ENCODE peak calls at places on chromosomes 5 and 9, in five cellular contexts. C is HepG2, A is epithelial cell of esophagus, U is AG09309, Q is transverse colon. P is an unnamed sample.

GRCh38 chr9:119284118-119284517 is 85.1 kb downstream of the BRINP1 start:
- DNase-seq in A (no peak), C (peak), Q (no peak), U (no peak), P (no peak)

GRCh38 chr5:81505672-81506071 is 111.7 kb upstream of the ACOT12 start:
- DNase-seq in U (no peak), Q (no peak), C (no peak), A (no peak), P (peak)

GRCh38 chr5:58060971-58061370 is 398.9 kb downstream of the PLK2 start:
- DNase-seq in A (peak), Q (no peak), U (no peak), C (no peak), P (peak)

GRCh38 chr9:16960084-16960483 is 89.6 kb upstream of the BNC2 start:
- DNase-seq in C (no peak), A (peak), Q (no peak), U (no peak), P (peak)

GRCh38 chr9:93265972-93266371 is 82.0 kb downstream of the WNK2 start:
- DNase-seq in U (no peak), Q (no peak), A (no peak), C (no peak), P (no peak)

GRCh38 chr9:136441191-136441680 is 1.6 kb upstream of the INPP5E start:
- DNase-seq in Q (no peak), A (no peak), U (no peak), C (no peak), P (no peak)

GRCh38 chr9:112110094-112110772 is 64.9 kb downstream of the SUSD1 start:
- DNase-seq in C (peak), A (peak), U (no peak), Q (no peak), P (no peak)

GRCh38 chr5:112084149-112084548 is 327.2 kb upstream of the NREP start:
- DNase-seq in C (no peak), U (no peak), Q (no peak), A (no peak), P (peak)

GRCh38 chr5:76838481-76839261 is 11.1 kb upstream of the S100Z start:
- DNase-seq in U (no peak), Q (peak), A (no peak), C (peak), P (peak)

GRCh38 chr5:3030511-3031165 is 279.2 kb upstream of the IRX2 start:
- DNase-seq in Q (no peak), C (no peak), A (no peak), U (no peak), P (no peak)

GRCh38 chr9:757246-757881 is 84.1 kb upstream of the DMRT1 start:
- DNase-seq in A (peak), C (peak), Q (peak), U (peak), P (peak)

GRCh38 chr5:132422720-132423442 is 53.4 kb downstream of the SLC22A5 start:
- DNase-seq in Q (peak), C (peak), A (peak), U (no peak), P (peak)

GRCh38 chr5:135471726-135472125 is 19.6 kb upstream of the TIFAB start:
- DNase-seq in Q (no peak), C (peak), A (no peak), U (no peak), P (no peak)

GRCh38 chr5:58683567-58683966 is 100.7 kb downstream of the RAB3C start:
- DNase-seq in C (no peak), Q (no peak), U (no peak), A (peak), P (no peak)

GRCh38 chr5:94359880-94360279 is 258.5 kb downstream of the KIAA0825 start:
- DNase-seq in U (no peak), Q (no peak), A (no peak), C (no peak), P (no peak)

GRCh38 chr9:88583901-88584596 is 49.1 kb downstream of the NXNL2 start:
- DNase-seq in A (peak), C (no peak), Q (no peak), U (peak), P (peak)

GRCh38 chr9:94079236-94079635 is 5.0 kb upstream of the PTPDC1 start:
- DNase-seq in Q (no peak), C (no peak), U (no peak), A (no peak), P (no peak)

GRCh38 chr9:3398232-3398648 is 127.6 kb downstream of the RFX3 start:
- DNase-seq in A (no peak), U (no peak), Q (no peak), C (no peak), P (no peak)

GRCh38 chr5:96683392-96683791 is 21.2 kb downstream of the CAST start:
- DNase-seq in A (peak), Q (no peak), U (no peak), C (no peak), P (no peak)

GRCh38 chr9:36142510-36143161 is 6.1 kb downstream of the GLIPR2 start:
- DNase-seq in C (no peak), Q (peak), U (no peak), A (no peak), P (no peak)
- H3K4me3 ChIP-seq in C (peak), Q (no peak), U (no peak), A (no peak), P (no peak)

GRCh38 chr9:98673681-98674080 is 35.1 kb downstream of the GABBR2 start:
- DNase-seq in C (no peak), Q (no peak), A (no peak), U (no peak), P (no peak)

DNA sequence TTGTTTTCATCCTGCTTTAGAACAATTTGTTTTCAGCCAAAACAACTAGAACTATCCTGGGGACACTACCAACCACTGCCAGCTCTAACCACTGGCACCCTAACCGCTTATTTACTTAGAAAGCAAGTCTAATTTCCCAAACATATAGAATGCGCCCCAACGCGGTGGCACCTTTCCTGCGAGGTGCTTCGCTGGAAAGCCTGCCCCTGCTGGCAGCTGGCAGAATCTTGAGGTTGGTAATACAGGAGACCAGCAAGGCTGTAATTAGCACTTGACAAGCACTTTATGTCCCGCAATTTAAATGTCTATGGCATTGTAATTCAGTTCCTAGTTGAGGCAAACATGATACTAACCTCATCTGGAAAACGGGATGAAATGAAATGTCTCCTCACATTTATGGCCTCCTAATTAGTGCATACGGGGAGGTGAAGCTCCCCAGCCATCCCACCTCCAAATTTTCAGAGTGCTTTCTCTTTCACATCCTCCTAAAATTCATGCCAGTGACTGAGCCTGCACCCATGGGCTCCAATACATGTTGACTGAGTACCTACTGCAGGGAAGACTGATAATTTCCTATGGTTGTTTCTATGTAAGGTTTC is 30.4 kb downstream of the GABBR2 start:
- DNase-seq in U (no peak), A (peak), Q (peak), C (no peak), P (no peak)
- TF ChIP-seq CTCF in U (peak), A (peak), Q (peak), C (peak), P (peak)

DNA sequence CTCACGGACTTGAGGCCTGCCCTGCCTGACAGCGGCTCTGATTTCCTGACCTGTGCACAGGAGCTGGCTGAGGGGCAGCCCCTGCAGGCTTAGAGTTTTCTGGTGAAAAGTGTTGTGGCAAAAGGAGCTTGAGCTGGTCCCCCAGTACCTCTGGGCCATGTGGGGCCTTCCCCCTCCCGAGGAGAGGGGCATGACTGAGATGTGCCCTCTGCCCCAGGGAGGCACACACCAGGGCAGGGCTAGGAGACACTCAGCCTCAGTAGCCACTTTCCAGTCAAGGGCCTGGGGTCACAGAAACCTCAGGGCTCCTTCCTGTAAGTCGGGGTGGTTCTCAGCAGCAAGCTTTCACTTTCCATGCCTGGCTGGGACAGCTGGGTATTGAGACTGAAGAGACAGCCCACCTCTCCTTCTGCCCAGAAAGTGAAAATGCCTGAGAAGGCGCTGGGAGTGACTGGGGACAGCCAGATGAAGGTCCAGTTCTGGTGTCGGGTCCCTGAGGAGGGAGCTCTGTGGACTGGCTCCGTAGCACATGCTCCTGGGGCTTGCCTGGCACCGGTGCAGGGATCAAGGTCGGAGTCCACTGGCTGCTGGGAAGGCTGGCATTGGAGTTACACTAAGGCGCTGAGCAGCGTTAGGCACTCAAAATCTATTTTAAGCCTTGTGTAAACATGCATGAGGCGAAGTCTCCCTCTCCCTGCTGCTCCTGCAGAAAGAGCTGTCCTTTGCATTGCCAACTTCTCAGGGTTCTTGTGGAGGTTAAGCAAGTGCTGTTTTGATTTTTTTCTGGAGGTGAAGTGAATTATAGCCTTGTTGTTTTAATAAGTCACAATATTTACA is 394.9 kb downstream of the GADD45G start:
- DNase-seq in A (peak), C (peak), Q (peak), U (no peak), P (peak)
- H3K4me3 ChIP-seq in A (no peak), C (no peak), Q (no peak), U (no peak), P (peak)

DNA sequence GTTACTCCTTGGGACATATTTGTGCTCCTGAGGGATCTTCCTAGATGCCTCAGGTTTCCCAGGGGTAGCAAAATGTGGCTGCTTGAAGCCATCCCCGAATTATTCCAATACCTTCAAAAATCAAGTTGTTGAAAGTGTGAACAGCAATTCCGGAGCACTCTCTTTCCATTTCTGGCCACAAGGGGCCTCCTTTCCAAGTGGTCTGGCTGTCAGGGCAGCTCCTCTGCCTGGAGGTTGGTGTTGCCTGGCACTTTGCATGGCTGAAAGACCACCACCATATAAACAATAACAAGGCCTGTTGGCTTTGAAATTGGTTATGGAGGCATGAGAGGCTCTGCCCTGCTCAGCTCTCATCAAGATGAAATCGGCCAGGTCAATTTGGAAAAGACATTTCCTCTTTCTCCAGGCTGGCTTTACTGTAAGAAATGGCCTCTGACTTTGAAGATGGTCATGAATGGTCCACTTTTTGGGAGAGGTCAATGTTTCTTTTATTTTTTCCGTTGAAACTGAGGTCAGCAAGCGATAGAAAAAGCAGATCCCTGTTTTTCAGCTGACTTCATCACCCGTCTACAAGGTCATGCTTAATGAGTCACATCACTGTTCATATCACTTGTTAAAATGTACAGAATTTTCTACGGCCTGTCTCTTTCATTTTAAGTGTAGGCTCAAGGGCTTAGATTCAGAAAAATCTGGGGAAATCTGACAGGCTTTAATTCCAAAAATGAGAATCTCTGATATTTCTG is 481.1 kb upstream of the ZNF608 start:
- DNase-seq in Q (peak), C (no peak), U (no peak), A (peak), P (peak)
- TF ChIP-seq CTCF in Q (peak), C (peak), U (peak), A (peak), P (peak)

GRCh38 chr9:14288433-14288832 is 25.5 kb downstream of the NFIB start:
- DNase-seq in C (no peak), A (no peak), U (no peak), Q (no peak), P (no peak)
- H3K4me3 ChIP-seq in C (no peak), A (no peak), U (no peak), Q (no peak), P (no peak)

DNA sequence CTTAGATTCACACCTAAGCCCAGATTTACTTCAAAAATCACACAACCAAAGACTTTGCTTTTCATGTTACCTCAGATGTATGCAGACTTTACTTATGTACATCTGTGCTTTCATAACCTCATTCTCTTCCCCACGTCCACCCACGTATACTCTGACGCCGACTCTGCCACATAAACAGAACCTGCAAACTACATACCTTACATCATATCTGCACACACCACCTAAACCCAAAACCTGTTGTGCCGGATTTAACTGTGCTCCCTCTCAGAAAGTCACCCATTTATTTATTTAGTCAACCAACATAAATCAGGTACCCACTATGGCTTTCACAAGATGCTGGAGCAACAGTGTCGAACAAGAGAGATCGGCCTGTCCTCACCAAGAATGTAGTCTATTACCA is 1.0 kb upstream of the DPYSL3 start:
- DNase-seq in A (peak), U (no peak), C (no peak), Q (no peak), P (no peak)
- TF ChIP-seq CTCF in A (no peak), U (no peak), C (no peak), Q (no peak), P (no peak)

GRCh38 chr5:25568989-25569625 is 924.3 kb upstream of the CDH10 start:
- DNase-seq in Q (no peak), U (no peak), A (no peak), C (no peak), P (no peak)

GRCh38 chr5:25570067-25570583 is 925.3 kb upstream of the CDH10 start:
- DNase-seq in Q (no peak), A (no peak), U (no peak), C (no peak), P (no peak)

GRCh38 chr5:25573691-25574090 is 928.9 kb upstream of the CDH10 start:
- DNase-seq in A (no peak), C (no peak), U (no peak), Q (no peak), P (no peak)

GRCh38 chr5:25567881-25568280 is 923.1 kb upstream of the CDH10 start:
- DNase-seq in Q (no peak), U (no peak), A (no peak), C (no peak), P (no peak)

GRCh38 chr5:25568294-25568693 is 923.5 kb upstream of the CDH10 start:
- DNase-seq in U (no peak), A (no peak), C (no peak), Q (no peak), P (no peak)
- H3K4me3 ChIP-seq in U (no peak), A (no peak), C (no peak), Q (no peak), P (no peak)

DNA sequence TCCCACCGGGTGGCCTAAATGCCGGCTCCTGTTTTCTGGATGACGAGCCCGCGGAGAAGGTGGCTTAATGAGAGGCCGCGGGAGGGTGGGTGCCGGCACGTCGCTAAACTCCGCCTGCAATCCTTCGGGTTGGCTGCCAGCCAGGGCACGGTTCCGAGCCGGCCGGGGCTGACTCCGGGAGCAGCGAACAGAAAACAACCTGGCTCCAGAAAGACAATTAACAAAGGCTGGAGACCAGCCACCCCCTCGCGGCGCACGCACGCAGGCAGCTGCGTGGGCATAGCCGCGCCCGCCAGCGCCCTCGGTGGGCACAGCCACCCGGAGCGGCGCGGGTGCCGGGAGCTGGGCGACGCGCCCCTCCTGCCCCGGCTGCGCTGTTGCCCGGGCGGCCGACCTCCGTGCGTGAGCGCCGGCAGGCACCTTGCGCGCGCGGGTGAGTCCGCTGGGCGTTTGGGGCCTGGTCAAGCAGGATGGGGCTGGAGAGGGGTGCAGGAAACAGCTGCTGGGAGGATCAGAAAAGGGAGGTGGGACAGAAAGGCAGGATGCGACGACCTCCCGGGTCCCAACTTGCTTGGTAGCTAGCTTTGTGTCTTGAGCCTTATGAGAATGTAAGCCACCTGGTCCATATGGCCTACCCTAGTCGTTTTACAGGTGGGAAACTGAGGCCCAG is at the start of gene ARHGEF37:
- DNase-seq in Q (peak), C (peak), A (peak), U (no peak), P (peak)
- TF ChIP-seq CTCF in Q (no peak), C (no peak), A (no peak), U (no peak), P (no peak)

GRCh38 chr9:122372856-122373845 is 2.3 kb downstream of the PTGS1 start:
- DNase-seq in U (no peak), C (no peak), Q (no peak), A (no peak), P (no peak)

GRCh38 chr9:122377241-122378164 is 6.7 kb downstream of the PTGS1 start:
- DNase-seq in A (no peak), U (no peak), C (no peak), Q (no peak), P (no peak)

GRCh38 chr9:122376791-122377190 is 6.0 kb downstream of the PTGS1 start:
- DNase-seq in A (no peak), Q (no peak), C (no peak), U (no peak), P (no peak)

GRCh38 chr9:122371851-122372250 is 1.0 kb downstream of the PTGS1 start:
- DNase-seq in C (no peak), A (no peak), Q (no peak), U (no peak), P (no peak)

GRCh38 chr9:122374885-122375420 is 4.1 kb downstream of the PTGS1 start:
- DNase-seq in A (peak), U (no peak), Q (peak), C (no peak), P (peak)
- H3K4me3 ChIP-seq in A (no peak), U (no peak), Q (no peak), C (no peak), P (peak)